ENCODE peak calls at places on chromosomes 3 and 15, in six cellular contexts. M, L, Y, B, U and N are unnamed samples.

GRCh38 chr15:33243869-33244268 is 49.4 kb upstream of the FMN1 start:
- DNase-seq in L (peak; percentile 31), M (no peak), U (no peak), Y (no peak), B (peak; percentile 28), N (no peak)

GRCh38 chr3:143332046-143332445 is 212.5 kb downstream of the CHST2 start:
- DNase-seq in M (no peak), L (no peak), B (no peak), U (no peak), Y (no peak), N (no peak)

GRCh38 chr3:14413381-14414071 is 11.1 kb downstream of the SLC6A6 start:
- DNase-seq in U (no peak), B (no peak), Y (no peak), M (peak; percentile 29), L (no peak), N (no peak)

GRCh38 chr3:175258763-175259162 is 399.6 kb downstream of the NAALADL2 start:
- DNase-seq in M (no peak), Y (no peak), U (no peak), L (no peak), B (no peak), N (no peak)

GRCh38 chr3:112813016-112813415 is 33.6 kb downstream of the CD200R1L start:
- DNase-seq in L (no peak), M (peak; percentile 17), Y (no peak), B (no peak), U (no peak), N (no peak)

GRCh38 chr3:179265875-179266274 is 15.0 kb upstream of the KCNMB3 start:
- DNase-seq in B (no peak), M (peak; percentile 86), Y (no peak), L (peak; percentile 12), U (no peak), N (no peak)

GRCh38 chr15:75721462-75721922 is 8.8 kb upstream of the CSPG4 start:
- DNase-seq in B (no peak), L (no peak), Y (no peak), U (peak; percentile 64), M (no peak), N (no peak)

GRCh38 chr3:13217736-13218540 is 144.7 kb upstream of the IQSEC1 start:
- DNase-seq in U (no peak), M (no peak), Y (no peak), L (no peak), B (peak; percentile 24), N (no peak)

GRCh38 chr15:38631126-38632075 is 66.8 kb upstream of the RASGRP1 start:
- DNase-seq in Y (no peak), M (no peak), B (no peak), U (no peak), L (no peak), N (no peak)

GRCh38 chr3:153768559-153769469 is 352.4 kb upstream of the ARHGEF26 start:
- DNase-seq in U (peak; percentile 60), Y (no peak), L (no peak), M (peak; percentile 55), B (peak; percentile 65), N (peak; percentile 56)

GRCh38 chr3:20462226-20462625 is 276.2 kb upstream of the SGO1 start:
- DNase-seq in U (no peak), Y (no peak), B (no peak), L (no peak), M (no peak), N (no peak)

GRCh38 chr3:13852638-13853009 is 27.2 kb downstream of the WNT7A start:
- DNase-seq in M (peak; percentile 18), B (no peak), Y (no peak), U (no peak), L (no peak), N (no peak)

GRCh38 chr3:120147072-120147871 is 53.0 kb upstream of the GSK3B start:
- DNase-seq in L (no peak), U (no peak), Y (no peak), B (peak; percentile 31), M (no peak), N (peak; percentile 83)

GRCh38 chr3:168260859-168261258 is 165.1 kb upstream of the GOLIM4 start:
- DNase-seq in B (no peak), M (no peak), L (no peak), U (no peak), Y (no peak), N (no peak)

GRCh38 chr3:42270561-42270960 is 4.6 kb upstream of the CCK start:
- DNase-seq in B (no peak), Y (no peak), U (no peak), M (no peak), L (no peak), N (no peak)

GRCh38 chr15:81098884-81099601 is 35.0 kb upstream of the CFAP161 start:
- DNase-seq in B (no peak), Y (peak; percentile 51), L (peak; percentile 91), U (peak; percentile 68), M (peak; percentile 93), N (no peak)

GRCh38 chr15:85532689-85533088 is 152.3 kb downstream of the AKAP13 start:
- DNase-seq in M (no peak), L (no peak), U (no peak), Y (peak; percentile 48), B (no peak), N (no peak)
- H3K4me1 ChIP-seq in M (no peaks in the 10 kb centered on the region), L (peaks cover 58% of the 10 kb centered on the region), U (no peaks in the 10 kb centered on the region), Y (peaks cover 78% of the 10 kb centered on the region), B (no peaks in the 10 kb centered on the region), N (peaks cover 4% of the 10 kb centered on the region)

DNA sequence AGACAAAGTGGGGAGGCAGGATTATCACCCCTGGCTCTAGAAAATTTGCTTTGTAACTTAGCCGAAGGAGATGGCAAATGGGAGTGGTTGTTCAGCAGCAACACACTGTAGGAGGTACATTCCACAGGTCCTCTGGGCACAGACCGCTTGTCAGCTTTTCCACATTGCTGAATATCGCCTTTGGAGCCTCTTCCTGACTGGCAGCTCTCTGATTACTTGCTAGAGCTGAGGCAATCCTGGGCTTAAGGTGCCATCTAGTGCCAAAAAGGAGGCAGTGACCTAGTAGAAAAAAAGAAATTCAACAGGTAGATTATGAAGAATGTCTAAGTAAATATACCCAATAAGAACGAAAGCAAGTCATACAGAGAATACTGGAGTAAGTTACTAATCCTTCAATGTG is 13.1 kb upstream of the SCN5A start:
- DNase-seq in U (no peak), M (peak; percentile 57), B (peak; percentile 39), Y (no peak), L (no peak), N (no peak)
- TF ChIP-seq CTCF in U (no peak), M (peak; percentile 67), B (peak; percentile 47), Y (peak; percentile 28), L (no peak), N (peak; percentile 28)

GRCh38 chr3:108471346-108471935 is 39.0 kb downstream of the MYH15 start:
- DNase-seq in U (no peak), L (no peak), B (no peak), Y (no peak), M (no peak), N (no peak)

GRCh38 chr3:108475220-108475782 is 35.1 kb downstream of the MYH15 start:
- DNase-seq in L (no peak), B (no peak), Y (no peak), U (no peak), M (no peak), N (no peak)

GRCh38 chr3:108474581-108474980 is 35.8 kb downstream of the MYH15 start:
- DNase-seq in U (no peak), M (no peak), L (no peak), Y (no peak), B (no peak), N (no peak)

GRCh38 chr3:108472011-108472591 is 38.3 kb downstream of the MYH15 start:
- DNase-seq in Y (no peak), B (peak; percentile 16), L (no peak), U (no peak), M (no peak), N (peak; percentile 24)

GRCh38 chr3:108473711-108474110 is 36.7 kb downstream of the MYH15 start:
- DNase-seq in L (no peak), Y (no peak), U (no peak), B (no peak), M (no peak), N (no peak)
- H3K4me3 ChIP-seq in L (no peak overlapping the region), Y (no peak overlapping the region), U (no peak overlapping the region), B (no peak overlapping the region), M (no peak overlapping the region), N (no peak overlapping the region)

GRCh38 chr3:10249833-10250232 is 1.6 kb downstream of the TATDN2 start:
- DNase-seq in Y (no peak), B (no peak), U (no peak), M (no peak), L (no peak), N (no peak)
- H3K4me1 ChIP-seq in Y (peaks cover 51% of the 10 kb centered on the region), B (peaks cover 9% of the 10 kb centered on the region), U (no peaks in the 10 kb centered on the region), M (peaks cover 21% of the 10 kb centered on the region), L (peaks cover 17% of the 10 kb centered on the region), N (peaks cover 5% of the 10 kb centered on the region)

GRCh38 chr15:47588968-47589367 is 128.3 kb upstream of the SEMA6D start:
- DNase-seq in U (no peak), M (no peak), L (no peak), B (peak; percentile 10), Y (no peak), N (no peak)
- TF ChIP-seq CTCF in U (no peak), M (no peak), L (no peak), B (no peak), Y (no peak), N (no peak)

GRCh38 chr15:65806387-65806786 is 14.3 kb upstream of the DENND4A start:
- DNase-seq in Y (no peak), B (no peak), U (no peak), M (no peak), L (no peak), N (no peak)
- H3K4me3 ChIP-seq in Y (no peak overlapping the region), B (no peak overlapping the region), U (no peak overlapping the region), M (no peak overlapping the region), L (no peak overlapping the region), N (no peak overlapping the region)

DNA sequence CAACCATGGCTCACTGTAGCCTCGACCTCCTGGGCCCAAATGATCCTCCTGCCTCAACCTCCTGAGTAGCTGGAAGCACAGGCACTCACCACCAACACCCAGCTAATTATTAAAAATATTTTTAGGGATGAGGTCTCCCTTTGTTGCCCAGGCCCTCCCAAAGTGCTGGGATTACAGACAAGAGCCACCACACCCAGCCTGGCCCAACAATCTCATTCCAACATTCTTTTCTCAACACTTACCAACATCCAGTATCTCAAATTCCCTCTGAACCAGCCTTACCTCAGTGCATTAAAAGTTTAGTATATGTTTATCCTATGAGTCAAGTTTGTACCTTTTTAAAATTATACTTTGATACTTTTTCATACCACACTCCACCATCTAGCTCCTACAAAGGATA is 25.0 kb downstream of the ANXA2 start:
- DNase-seq in Y (no peak), B (no peak), U (no peak), L (no peak), M (no peak), N (no peak)
- H3K4me1 ChIP-seq in Y (peaks cover 97% of the 10 kb centered on the region), B (peaks cover 59% of the 10 kb centered on the region), U (no peaks in the 10 kb centered on the region), L (peaks cover 71% of the 10 kb centered on the region), M (no peaks in the 10 kb centered on the region), N (peaks cover 21% of the 10 kb centered on the region)

GRCh38 chr15:36810656-36811449 is 231.4 kb downstream of the CDIN1 start:
- DNase-seq in U (no peak), L (no peak), B (no peak), M (peak; percentile 27), Y (no peak), N (no peak)
- TF ChIP-seq CTCF in U (no peak), L (peak; percentile 41), B (peak; percentile 18), M (peak; percentile 55), Y (no peak), N (no peak)